ENCODE peak calls at places on chromosomes 6 and 20, in six cellular contexts. Z is naive thymus-derived CD8-positive, alpha-beta T cell; G is activated CD4-positive, alpha-beta memory T cell treated with anti-CD3 and anti-CD28 coated beads, Interleukin-2, amount 10 ng/mL, durations not matched to agents 7 days and 5 days; A is hypothalamus; J is B cell; M is heart left ventricle. R is an unnamed sample.

GRCh38 chr6:3247255-3248146 is 11.2 kb upstream of the PSMG4 start:
- DNase-seq in Z (no peak), G (no peak), A (peak; percentile 97), J (no peak), M (peak; percentile 74), R (no peak)

GRCh38 chr20:64106981-64107735 is at the start of gene NPBWR2:
- DNase-seq in Z (no peak), G (no peak), A (no peak), J (peak; percentile 49), M (no peak), R (peak; percentile 31)

GRCh38 chr20:1932971-1933370 is 37.8 kb downstream of the SIRPA start:
- DNase-seq in Z (no peak), G (no peak), A (no peak), J (no peak), M (no peak), R (no peak)

GRCh38 chr6:83920017-83920416 is 60.5 kb downstream of the CYB5R4 start:
- DNase-seq in Z (no peak), G (no peak), A (no peak), J (no peak), M (no peak), R (no peak)

GRCh38 chr6:44072959-44073611 is 54.2 kb downstream of the MRPL14 start:
- DNase-seq in Z (peak; percentile 57), G (peak; percentile 86), A (no peak), J (no peak), M (peak; percentile 90), R (peak; percentile 82)

GRCh38 chr20:64110411-64111068 is 3.2 kb upstream of the NPBWR2 start:
- DNase-seq in Z (no peak), G (no peak), A (no peak), J (peak; percentile 29), M (no peak), R (no peak)

GRCh38 chr20:4681971-4682370 is 39.7 kb upstream of the PRND start:
- DNase-seq in Z (no peak), G (no peak), A (no peak), J (no peak), M (no peak), R (no peak)

GRCh38 chr6:354631-355280 is 36.8 kb upstream of the IRF4 start:
- DNase-seq in Z (no peak), G (no peak), A (no peak), J (no peak), M (no peak), R (no peak)

GRCh38 chr6:16739329-16739801 is 21.9 kb downstream of the ATXN1 start:
- DNase-seq in Z (no peak), G (no peak), A (no peak), J (no peak), M (no peak), R (no peak)

GRCh38 chr20:49029203-49029602 is 16.9 kb upstream of the CSE1L start:
- DNase-seq in Z (no peak), G (no peak), A (no peak), J (no peak), M (no peak), R (no peak)

GRCh38 chr20:35720165-35721123 is 21.2 kb downstream of the ROMO1 start:
- DNase-seq in Z (no peak), G (no peak), A (no peak), J (no peak), M (no peak), R (no peak)

GRCh38 chr6:32945106-32945761 is 4.4 kb upstream of the HLA-DMB start:
- DNase-seq in Z (no peak), G (no peak), A (no peak), J (peak; percentile 87), M (no peak), R (no peak)

GRCh38 chr6:41894366-41895299 is 542 bp downstream of the USP49 start:
- DNase-seq in Z (no peak), G (no peak), A (peak; percentile 39), J (no peak), M (no peak), R (no peak)

GRCh38 chr20:33772439-33772838 is 38.7 kb upstream of the CHMP4B start:
- DNase-seq in Z (no peak), G (no peak), A (no peak), J (no peak), M (no peak), R (no peak)

GRCh38 chr20:22447448-22447778 is 137.0 kb downstream of the FOXA2 start:
- DNase-seq in Z (no peak), G (no peak), A (no peak), J (no peak), M (no peak), R (no peak)

GRCh38 chr6:73086726-73087125 is 138.6 kb downstream of the KHDC1L start:
- DNase-seq in Z (no peak), G (no peak), A (no peak), J (no peak), M (no peak), R (no peak)

GRCh38 chr6:15769471-15770088 is 106.8 kb upstream of the DTNBP1 start:
- DNase-seq in Z (no peak), G (no peak), A (no peak), J (no peak), M (no peak), R (no peak)

GRCh38 chr6:146543940-146544661 is 468 bp downstream of the RAB32 start:
- DNase-seq in Z (no peak), G (no peak), A (peak; percentile 41), J (no peak), M (peak; percentile 78), R (no peak)

GRCh38 chr6:37515712-37516075 is 16.0 kb upstream of the CCDC167 start:
- DNase-seq in Z (no peak), G (no peak), A (no peak), J (no peak), M (no peak), R (no peak)

GRCh38 chr20:19835533-19836222 is 77.6 kb downstream of the RIN2 start:
- DNase-seq in Z (no peak), G (no peak), A (peak; percentile 59), J (no peak), M (peak; percentile 68), R (no peak)

GRCh38 chr20:63473555-63474449 is 1.3 kb upstream of the KCNQ2 start:
- DNase-seq in Z (no peak), G (no peak), A (no peak), J (no peak), M (no peak), R (no peak)

GRCh38 chr20:35607003-35607735 is 8.5 kb upstream of the SPAG4 start:
- DNase-seq in Z (no peak), G (no peak), A (no peak), J (no peak), M (no peak), R (no peak)

GRCh38 chr6:112153926-112154621 is 66.7 kb downstream of the FAM229B start:
- DNase-seq in Z (no peak), G (no peak), A (no peak), J (no peak), M (no peak), R (no peak)

GRCh38 chr6:107620736-107621135 is 130.8 kb downstream of the SOBP start:
- DNase-seq in Z (no peak), G (no peak), A (no peak), J (no peak), M (no peak), R (no peak)

GRCh38 chr6:56399250-56399671 is 151.9 kb upstream of the COL21A1 start:
- DNase-seq in Z (no peak), G (no peak), A (no peak), J (no peak), M (no peak), R (no peak)